ENCODE peak calls at places on chromosomes 1 and 21, in seven cellular contexts. K is breast epithelium; G is MCF 10A; T is HFF-Myc; P is activated naive CD4-positive, alpha-beta T cell; D is activated CD8-positive, alpha-beta memory T cell treated with anti-CD3 and anti-CD28 coated beads, Interleukin-2, amount 10 ng/mL, durations not matched to agents 7 days and 5 days; U is ELR. S is an unnamed sample.

GRCh38 chr1:227887697-227888403 is 59.9 kb downstream of the WNT9A start:
- DNase-seq in P (no peak), U (no peak), T (no peak), D (peak; percentile 38), G (no peak), K (no peak), S (no peak)

GRCh38 chr21:35925497-35925896 is 134.8 kb downstream of the SETD4 start:
- DNase-seq in G (peak; percentile 44), P (no peak), D (no peak), U (peak; percentile 23), K (peak; percentile 30), T (no peak), S (peak; percentile 53)

GRCh38 chr1:231796141-231796540 is 169.6 kb downstream of the DISC1 start:
- DNase-seq in P (no peak), U (no peak), T (no peak), G (no peak), D (no peak), K (no peak), S (no peak)

GRCh38 chr1:147890177-147890790 is 12.3 kb upstream of the GJA8 start:
- DNase-seq in T (no peak), D (peak; percentile 73), P (peak; percentile 22), G (peak; percentile 85), U (peak; percentile 82), K (peak; percentile 22), S (peak; percentile 88)

GRCh38 chr1:247639381-247639981 is 34.1 kb downstream of the OR2G3 start:
- DNase-seq in K (peak; percentile 72), T (no peak), D (no peak), U (peak; percentile 30), G (no peak), P (peak; percentile 5), S (peak; percentile 95)

GRCh38 chr21:37264808-37265207 is 2.3 kb downstream of the VPS26C start:
- DNase-seq in G (no peak), D (no peak), T (no peak), K (no peak), P (no peak), U (peak; percentile 44), S (no peak)

GRCh38 chr1:51317798-51318197 is 12.6 kb downstream of the TTC39A start:
- DNase-seq in G (no peak), D (no peak), T (no peak), U (no peak), P (no peak), K (no peak), S (no peak)

GRCh38 chr21:21101911-21102310 is 103.7 kb downstream of the NCAM2 start:
- DNase-seq in K (no peak), U (peak; percentile 90), G (peak; percentile 68), D (no peak), P (no peak), T (no peak), S (peak; percentile 3)

GRCh38 chr1:44293761-44294315 is 61.2 kb downstream of the ERI3 start:
- DNase-seq in U (no peak), G (peak; percentile 59), D (no peak), K (peak; percentile 35), P (no peak), T (no peak), S (peak; percentile 91)

GRCh38 chr1:47681735-47682134 is 243.9 kb downstream of the FOXD2 start:
- DNase-seq in P (no peak), K (no peak), U (no peak), D (peak; percentile 14), T (no peak), G (no peak), S (no peak)

GRCh38 chr1:77945345-77945744 is 33.5 kb downstream of the FUBP1 start:
- DNase-seq in T (no peak), K (no peak), U (no peak), P (no peak), G (no peak), D (no peak), S (no peak)

GRCh38 chr21:42149656-42150457 is 69.1 kb upstream of the ABCG1 start:
- DNase-seq in G (no peak), D (no peak), P (no peak), T (no peak), U (no peak), K (no peak), S (no peak)

GRCh38 chr1:209633335-209633997 is 18.8 kb downstream of the LAMB3 start:
- DNase-seq in P (no peak), G (no peak), U (peak; percentile 84), D (no peak), K (no peak), T (no peak), S (no peak)

GRCh38 chr1:145999321-146000024 is 3.1 kb upstream of the TXNIP start:
- DNase-seq in K (no peak), D (no peak), P (no peak), G (peak; percentile 53), T (no peak), U (no peak), S (peak; percentile 91)

GRCh38 chr1:51100264-51100880 is 1.7 kb upstream of the C1orf185 start:
- DNase-seq in D (no peak), G (no peak), T (no peak), K (no peak), U (no peak), P (no peak), S (no peak)

GRCh38 chr1:235649722-235650163 is at the start of gene GNG4:
- DNase-seq in T (no peak), K (no peak), P (no peak), U (no peak), G (no peak), D (no peak), S (peak; percentile 79)

GRCh38 chr1:19655718-19656080 is 9.0 kb upstream of the HTR6 start:
- DNase-seq in T (no peak), U (no peak), K (no peak), G (no peak), D (no peak), P (no peak), S (no peak)

GRCh38 chr1:8541961-8542521 is 224.1 kb downstream of the SLC45A1 start:
- DNase-seq in G (no peak), K (no peak), T (no peak), P (no peak), D (no peak), U (no peak), S (no peak)

GRCh38 chr1:211831558-211832323 is 1.2 kb upstream of the LPGAT1 start:
- DNase-seq in P (no peak), U (no peak), K (no peak), D (no peak), G (no peak), T (no peak), S (peak; percentile 50)

GRCh38 chr1:233614173-233614742 is 352 bp downstream of the KCNK1 start:
- DNase-seq in K (peak; percentile 35), D (no peak), T (no peak), U (peak; percentile 2), P (no peak), G (peak; percentile 72), S (peak; percentile 88)

GRCh38 chr1:192588546-192588945 is 13.0 kb downstream of the RGS1 start:
- DNase-seq in U (peak; percentile 37), T (no peak), D (no peak), P (no peak), G (no peak), K (no peak), S (no peak)

GRCh38 chr1:223363057-223363855 is 720 bp downstream of the SUSD4 start:
- DNase-seq in K (no peak), G (no peak), P (no peak), D (no peak), T (no peak), U (peak; percentile 28), S (peak; percentile 66)

GRCh38 chr1:23745515-23745914 is 2.2 kb downstream of the ELOA start:
- DNase-seq in U (peak; percentile 71), D (no peak), T (no peak), P (no peak), K (no peak), G (peak; percentile 52), S (peak; percentile 68)

GRCh38 chr1:204348722-204349121 is 11.0 kb downstream of the PLEKHA6 start:
- DNase-seq in P (no peak), D (no peak), G (no peak), U (peak; percentile 23), K (no peak), T (peak; percentile 25), S (no peak)

GRCh38 chr1:99599678-99600175 is 46.2 kb upstream of the PALMD start:
- DNase-seq in U (peak; percentile 94), G (peak; percentile 53), T (no peak), K (no peak), D (no peak), P (no peak), S (no peak)

GRCh38 chr21:39037807-39038405 is 145.3 kb downstream of the PSMG1 start:
- DNase-seq in K (no peak), U (peak; percentile 55), T (no peak), D (no peak), P (no peak), G (no peak), S (no peak)

GRCh38 chr1:113534130-113534817 is 144.0 kb downstream of the MAGI3 start:
- DNase-seq in P (no peak), K (no peak), T (peak; percentile 26), G (no peak), D (no peak), U (peak; percentile 81), S (no peak)

GRCh38 chr1:22494144-22494543 is 42.5 kb downstream of the ZBTB40 start:
- DNase-seq in K (no peak), U (no peak), D (no peak), G (no peak), T (no peak), P (no peak), S (no peak)

GRCh38 chr1:107964397-107965111 is 426 bp downstream of the VAV3 start:
- DNase-seq in U (no peak), T (no peak), G (peak; percentile 15), P (no peak), K (no peak), D (peak; percentile 49), S (peak; percentile 74)

GRCh38 chr1:57724535-57724934 is 300.7 kb upstream of the DAB1 start:
- DNase-seq in P (no peak), K (no peak), T (no peak), U (no peak), D (no peak), G (no peak), S (no peak)

GRCh38 chr21:30831194-30831765 is 1.7 kb upstream of the KRTAP7-1 start:
- DNase-seq in T (peak; percentile 2), G (peak; percentile 50), U (peak; percentile 4), P (no peak), K (no peak), D (peak; percentile 49), S (peak; percentile 66)

GRCh38 chr1:3872546-3872945 is 15.3 kb downstream of the DFFB start:
- DNase-seq in U (no peak), G (no peak), K (no peak), D (no peak), P (no peak), T (no peak), S (no peak)

GRCh38 chr1:240464099-240464498 is 147.9 kb downstream of the GREM2 start:
- DNase-seq in U (peak; percentile 57), T (no peak), K (no peak), P (no peak), G (peak; percentile 29), D (no peak), S (no peak)

GRCh38 chr1:206566976-206567375 is 45.3 kb downstream of the EIF2D start:
- DNase-seq in G (no peak), T (no peak), K (no peak), U (no peak), D (no peak), P (no peak), S (peak; percentile 28)